ENCODE peak calls at places on chromosomes 13 and 19, in four cellular contexts. R is fibroblast of lung, X is psoas muscle, B is thoracic aorta. U is an unnamed sample. For H3K4me1, the result is how much of the 10 kb centered on the place peaks cover.

GRCh38 chr13:52830946-52831345 is 17.5 kb downstream of the PCDH8 start:
- DNase-seq in X (no peak), R (peak), B (no peak), U (peak)

GRCh38 chr13:45336025-45336800 is 4.8 kb downstream of the TPT1 start:
- DNase-seq in B (no peak), X (no peak), R (no peak), U (no peak)

GRCh38 chr13:91174886-91175501 is 172.5 kb upstream of the MIR17HG start:
- DNase-seq in X (no peak), B (no peak), R (peak), U (no peak)

GRCh38 chr19:58400638-58400915 is 5.1 kb downstream of the RNF225 start:
- DNase-seq in R (no peak), X (no peak), B (no peak), U (no peak)

GRCh38 chr13:103639326-103639725 is 573.1 kb upstream of the SLC10A2 start:
- DNase-seq in B (no peak), R (no peak), X (no peak), U (no peak)

GRCh38 chr19:21850636-21851255 is 14.8 kb upstream of the ZNF43 start:
- DNase-seq in R (peak), B (no peak), X (no peak), U (no peak)

GRCh38 chr19:39641773-39642172 is 13.9 kb upstream of the LGALS16 start:
- DNase-seq in X (no peak), R (no peak), B (no peak), U (no peak)

GRCh38 chr13:52599037-52599852 is 43.0 kb upstream of the HNRNPA1L2 start:
- DNase-seq in B (no peak), R (peak), X (no peak), U (peak)

GRCh38 chr19:49691243-49692101 is 556 bp downstream of the CPT1C start:
- DNase-seq in B (no peak), X (peak), R (peak), U (no peak)

GRCh38 chr13:74770361-74770760 is 636.2 kb upstream of the KLF12 start:
- DNase-seq in R (peak), X (no peak), B (no peak), U (peak)

GRCh38 chr13:73956101-73956500 is 178.1 kb downstream of the KLF12 start:
- DNase-seq in R (no peak), B (no peak), X (no peak), U (no peak)

GRCh38 chr19:38433268-38433733 is at the start of gene RYR1:
- DNase-seq in X (peak), B (no peak), R (peak), U (no peak)

GRCh38 chr19:51333836-51334460 is 8.0 kb downstream of the VSIG10L start:
- DNase-seq in B (no peak), R (no peak), X (no peak), U (no peak)

GRCh38 chr19:43779147-43779819 is 1.5 kb downstream of the KCNN4 start:
- DNase-seq in B (no peak), R (no peak), X (no peak), U (no peak)

GRCh38 chr13:76397413-76397812 is 488.8 kb downstream of the KCTD12 start:
- DNase-seq in X (no peak), B (no peak), R (no peak), U (no peak)

GRCh38 chr13:70923863-70924752 is 815.9 kb upstream of the KLHL1 start:
- DNase-seq in R (peak), B (no peak), X (no peak), U (no peak)

GRCh38 chr13:74825170-74825948 is 656.6 kb downstream of the TBC1D4 start:
- DNase-seq in R (peak), X (no peak), B (no peak), U (peak)

GRCh38 chr13:30346159-30346788 is 38.9 kb upstream of the KATNAL1 start:
- DNase-seq in R (no peak), B (no peak), X (no peak), U (no peak)

GRCh38 chr13:24127116-24127631 is 33.3 kb upstream of the SPATA13 start:
- DNase-seq in R (peak), B (no peak), X (no peak), U (no peak)

GRCh38 chr19:48878219-48879024 is 6.2 kb downstream of the PPP1R15A start:
- DNase-seq in X (no peak), R (peak), B (peak), U (no peak)

GRCh38 chr13:43365042-43365344 is 341.6 kb downstream of the DNAJC15 start:
- DNase-seq in R (no peak), B (no peak), X (no peak), U (no peak)

GRCh38 chr19:17339088-17339741 is 1.9 kb downstream of the GTPBP3 start:
- DNase-seq in R (no peak), X (no peak), B (no peak), U (no peak)

GRCh38 chr19:46728208-46728607 is 11.3 kb upstream of the PRKD2 start:
- DNase-seq in X (no peak), R (no peak), B (no peak), U (no peak)

GRCh38 chr13:27203854-27204253 is 32.2 kb upstream of the USP12 start:
- DNase-seq in X (no peak), B (no peak), R (no peak), U (no peak)

GRCh38 chr13:79935121-79935520 is 405.8 kb downstream of the SPRY2 start:
- DNase-seq in X (no peak), B (no peak), R (no peak), U (no peak)

GRCh38 chr19:54391589-54392061 is 23.6 kb upstream of the TTYH1 start:
- DNase-seq in X (no peak), B (no peak), R (no peak), U (no peak)

GRCh38 chr19:29044037-29044436 is 168.9 kb downstream of the UQCRFS1 start:
- DNase-seq in R (no peak), B (no peak), X (no peak), U (no peak)

GRCh38 chr19:22545751-22546150 is 88.4 kb upstream of the ZNF492 start:
- DNase-seq in B (no peak), X (no peak), R (peak), U (no peak)

GRCh38 chr19:38693380-38694223 is 46.2 kb downstream of the ACTN4 start:
- DNase-seq in X (no peak), B (no peak), R (peak), U (peak)

GRCh38 chr19:18896421-18896841 is 473 bp upstream of the CERS1 start:
- DNase-seq in R (peak), B (no peak), X (no peak), U (no peak)

GRCh38 chr19:48720613-48721296 is 1.2 kb upstream of the MAMSTR start:
- DNase-seq in X (peak), R (peak), B (peak), U (peak)

GRCh38 chr13:26308250-26308649 is 54.3 kb downstream of the CDK8 start:
- DNase-seq in R (no peak), B (no peak), X (no peak), U (no peak)

GRCh38 chr13:102852556-102852955 is 6.7 kb downstream of the ERCC5 start:
- DNase-seq in B (no peak), X (no peak), R (no peak), U (no peak)

GRCh38 chr13:75271851-75272250 is 210.1 kb downstream of the TBC1D4 start:
- DNase-seq in B (no peak), X (no peak), R (peak), U (no peak)

GRCh38 chr13:95391325-95391724 is 90.1 kb upstream of the ABCC4 start:
- DNase-seq in B (no peak), R (no peak), X (no peak), U (no peak)
- TF ChIP-seq CTCF in B (no peak), R (no peak), X (no peak), U (no peak)

GRCh38 chr13:41216160-41216559 is 21.8 kb upstream of the KBTBD7 start:
- DNase-seq in B (no peak), R (peak), X (no peak), U (peak)
- H3K27ac ChIP-seq in B (no peak), R (no peak), X (no peak), U (no peak)

GRCh38 chr19:15280915-15281683 is 48.9 kb upstream of the EPHX3 start:
- DNase-seq in X (peak), B (no peak), R (peak), U (no peak)

GRCh38 chr19:15282311-15282705 is 50.0 kb downstream of the BRD4 start:
- DNase-seq in X (no peak), B (no peak), R (no peak), U (peak)

GRCh38 chr19:15279326-15279904 is 47.2 kb upstream of the EPHX3 start:
- DNase-seq in R (no peak), X (no peak), B (no peak), U (no peak)

GRCh38 chr19:15283141-15283885 is 49.0 kb downstream of the BRD4 start:
- DNase-seq in R (peak), X (peak), B (peak), U (no peak)

DNA sequence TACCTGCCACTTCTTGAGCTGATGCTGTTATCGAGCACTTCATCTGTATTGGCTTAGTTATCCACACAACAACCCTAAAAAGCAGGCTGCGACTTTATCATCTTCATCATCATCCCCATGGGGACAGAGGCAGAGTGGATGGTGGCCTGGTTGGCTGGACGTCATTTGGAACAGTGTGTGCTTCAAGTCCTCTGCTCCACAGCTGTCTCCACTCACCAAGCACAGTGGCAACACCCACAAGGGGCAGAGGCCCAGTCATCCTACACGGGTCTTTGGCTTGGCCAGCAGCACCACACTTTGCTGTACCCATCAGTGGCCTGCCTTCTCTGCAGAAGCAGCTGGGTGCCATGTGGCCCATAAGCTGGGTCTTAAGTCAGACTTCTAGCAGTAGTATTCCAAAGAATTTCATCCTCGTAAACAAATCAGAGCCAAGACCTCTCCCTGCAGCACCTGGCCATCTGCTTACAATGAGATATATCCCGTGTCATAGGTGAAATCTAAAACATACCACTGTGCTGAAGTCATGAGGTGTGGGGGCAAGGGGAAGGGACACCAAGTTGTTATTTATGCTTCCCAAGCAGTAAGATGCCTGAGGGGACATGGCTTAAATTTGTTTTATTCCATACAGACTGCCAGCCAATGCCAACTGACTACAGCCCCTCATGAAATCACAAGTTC is 47.9 kb upstream of the EPHX3 start:
- DNase-seq in X (peak), R (no peak), B (no peak), U (no peak)
- H3K4me1 ChIP-seq in X (half or more), R (under half), B (half or more), U (half or more)

GRCh38 chr13:95301947-95302386 is 716 bp upstream of the ABCC4 start:
- DNase-seq in R (no peak), B (no peak), X (no peak), U (no peak)
- TF ChIP-seq CTCF in R (no peak), B (no peak), X (no peak), U (no peak)

DNA sequence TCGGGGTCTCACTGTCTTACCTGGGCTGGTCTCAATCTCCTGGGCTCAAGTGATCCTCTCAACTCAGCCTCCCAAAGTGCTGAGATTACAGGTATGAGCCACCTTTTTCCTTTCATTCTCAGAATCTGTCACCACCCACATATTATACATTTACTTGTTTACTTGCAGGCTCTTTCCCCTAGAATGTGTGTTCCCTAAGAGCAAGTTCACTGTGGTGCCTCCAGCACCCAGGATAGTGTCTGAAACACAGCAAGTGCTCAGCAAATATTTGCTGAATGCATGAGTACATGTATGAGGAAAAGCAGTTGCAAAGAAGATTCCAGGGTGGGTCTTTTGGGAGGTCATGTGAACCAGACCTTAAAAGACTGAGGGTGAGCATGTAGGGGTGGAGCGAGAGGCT is 96.8 kb downstream of the RGCC start:
- DNase-seq in R (no peak), B (no peak), X (no peak), U (no peak)
- H3K27ac ChIP-seq in R (no peak), B (no peak), X (no peak), U (no peak)

GRCh38 chr13:48411281-48412099 is 1.4 kb downstream of the LPAR6 start:
- DNase-seq in B (no peak), X (no peak), R (peak), U (peak)

GRCh38 chr13:48412881-48413351 is at the start of gene LPAR6:
- DNase-seq in R (peak), X (no peak), B (no peak), U (peak)

GRCh38 chr13:48412100-48412556 is 785 bp downstream of the LPAR6 start:
- DNase-seq in B (no peak), X (no peak), R (peak), U (peak)

GRCh38 chr13:48414501-48414900 is 1.6 kb upstream of the LPAR6 start:
- DNase-seq in B (no peak), R (no peak), X (no peak), U (no peak)

GRCh38 chr13:48410199-48410598 is 2.7 kb downstream of the LPAR6 start:
- DNase-seq in X (no peak), B (no peak), R (no peak), U (no peak)
- H3K4me1 ChIP-seq in X (under half), B (under half), R (under half), U (under half)